ENCODE peak calls at places on chromosomes 12 and 14, in eight cellular contexts. M, V, I, Y, P, A, R and B are unnamed samples.

GRCh38 chr14:52917732-52918131 is 33.1 kb downstream of the FERMT2 start:
- DNase-seq in M (no peak), V (no peak), I (no peak), Y (no peak), P (no peak), A (no peak), R (no peak), B (no peak)

GRCh38 chr14:75342762-75343599 is 64.4 kb downstream of the FOS start:
- DNase-seq in M (no peak), V (no peak), I (no peak), Y (no peak), P (no peak), A (no peak), R (no peak), B (no peak)

GRCh38 chr12:114221136-114221838 is 184.7 kb downstream of the TBX5 start:
- DNase-seq in M (no peak), V (no peak), I (no peak), Y (no peak), P (no peak), A (no peak), R (no peak), B (no peak)

GRCh38 chr12:62983594-62983993 is 48.6 kb upstream of the PPM1H start:
- DNase-seq in M (no peak), V (no peak), I (no peak), Y (no peak), P (peak; percentile 57), A (peak; percentile 58), R (no peak), B (no peak)

GRCh38 chr12:92290881-92291280 is 145.2 kb upstream of the BTG1 start:
- DNase-seq in M (no peak), V (no peak), I (no peak), Y (no peak), P (no peak), A (no peak), R (peak; percentile 64), B (no peak)

GRCh38 chr12:1500095-1500801 is 94.1 kb downstream of the FBXL14 start:
- DNase-seq in M (no peak), V (no peak), I (no peak), Y (peak; percentile 10), P (no peak), A (no peak), R (peak; percentile 81), B (no peak)

GRCh38 chr12:58166643-58167042 is 225.3 kb downstream of the ATP23 start:
- DNase-seq in M (no peak), V (no peak), I (no peak), Y (no peak), P (no peak), A (no peak), R (no peak), B (no peak)

GRCh38 chr12:113244015-113244983 is 23.0 kb downstream of the TPCN1 start:
- DNase-seq in M (no peak), V (peak; percentile 57), I (peak; percentile 71), Y (peak; percentile 86), P (no peak), A (peak; percentile 91), R (no peak), B (peak; percentile 93)

GRCh38 chr14:49972199-49972671 is 79.4 kb downstream of the ARF6 start:
- DNase-seq in M (no peak), V (no peak), I (peak; percentile 42), Y (no peak), P (no peak), A (no peak), R (peak; percentile 74), B (no peak)

GRCh38 chr12:49916129-49916919 is 12.6 kb upstream of the FAIM2 start:
- DNase-seq in M (no peak), V (no peak), I (no peak), Y (no peak), P (no peak), A (no peak), R (no peak), B (no peak)

GRCh38 chr12:8912910-8913309 is 1.4 kb upstream of the PHC1 start:
- DNase-seq in M (no peak), V (no peak), I (no peak), Y (no peak), P (no peak), A (peak; percentile 32), R (no peak), B (no peak)

GRCh38 chr12:53963005-53963404 is 8.3 kb downstream of the HOXC12 start:
- DNase-seq in M (no peak), V (no peak), I (no peak), Y (no peak), P (no peak), A (no peak), R (no peak), B (no peak)

GRCh38 chr12:49346659-49347306 is at the start of gene DNAJC22:
- DNase-seq in M (no peak), V (no peak), I (no peak), Y (no peak), P (no peak), A (peak; percentile 33), R (no peak), B (no peak)

GRCh38 chr12:14948672-14949071 is 10.3 kb upstream of the ERP27 start:
- DNase-seq in M (peak; percentile 81), V (peak; percentile 41), I (peak; percentile 36), Y (no peak), P (no peak), A (no peak), R (peak; percentile 89), B (no peak)

GRCh38 chr14:65948302-65948701 is 535.8 kb downstream of the FUT8 start:
- DNase-seq in M (no peak), V (no peak), I (no peak), Y (no peak), P (peak; percentile 22), A (no peak), R (no peak), B (no peak)

GRCh38 chr12:108323581-108323980 is 15.5 kb downstream of the CMKLR1 start:
- DNase-seq in M (no peak), V (no peak), I (no peak), Y (no peak), P (no peak), A (no peak), R (no peak), B (no peak)

GRCh38 chr14:82757775-82758174 is 1224.1 kb upstream of the SEL1L start:
- DNase-seq in M (no peak), V (no peak), I (no peak), Y (no peak), P (no peak), A (no peak), R (no peak), B (no peak)

GRCh38 chr12:49873361-49873934 is 30.3 kb downstream of the FAIM2 start:
- DNase-seq in M (no peak), V (no peak), I (no peak), Y (no peak), P (no peak), A (peak; percentile 41), R (peak; percentile 42), B (no peak)

GRCh38 chr14:79661762-79662161 is 549.5 kb downstream of the DIO2 start:
- DNase-seq in M (no peak), V (no peak), I (no peak), Y (no peak), P (no peak), A (no peak), R (peak; percentile 56), B (no peak)

DNA sequence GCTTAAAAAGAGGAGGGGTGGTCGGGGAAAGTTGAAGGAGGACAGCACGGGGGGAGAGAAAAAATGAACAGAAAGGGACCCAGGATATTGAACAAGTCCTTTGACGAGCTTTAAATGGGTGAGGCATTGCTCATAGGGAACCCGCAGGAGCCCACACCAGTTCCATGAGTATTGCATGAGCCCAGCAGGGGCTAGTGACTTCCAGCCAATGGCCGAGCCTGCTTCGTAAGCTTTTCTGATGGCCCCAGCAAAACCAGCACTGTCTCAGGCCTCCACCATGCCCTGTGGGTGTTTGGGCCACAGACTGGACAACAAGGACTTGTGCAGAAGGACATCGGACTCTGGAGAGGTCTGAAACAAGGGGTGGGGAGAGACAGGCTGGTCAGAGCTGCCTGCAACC is 109.5 kb downstream of the ZFP36L1 start:
- DNase-seq in M (no peak), V (no peak), I (peak; percentile 20), Y (peak; percentile 29), P (no peak), A (no peak), R (peak; percentile 24), B (no peak)
- H3K27ac ChIP-seq in M (peak overlapping the region; percentile 70), V (peak overlapping the region; percentile 52), I (peak overlapping the region; percentile 57), Y (peak overlapping the region; percentile 61), P (no peak overlapping the region), A (peak overlapping the region; percentile 76), R (peak overlapping the region; percentile 66), B (peak overlapping the region; percentile 61)

GRCh38 chr14:105324871-105325270 is 10.3 kb downstream of the PACS2 start:
- DNase-seq in M (no peak), V (no peak), I (no peak), Y (no peak), P (no peak), A (no peak), R (no peak), B (no peak)
- H3K27ac ChIP-seq in M (no peak overlapping the region), V (no peak overlapping the region), I (no peak overlapping the region), Y (peak overlapping the region; percentile 70), P (no peak overlapping the region), A (peak overlapping the region; percentile 62), R (no peak overlapping the region), B (no peak overlapping the region)

DNA sequence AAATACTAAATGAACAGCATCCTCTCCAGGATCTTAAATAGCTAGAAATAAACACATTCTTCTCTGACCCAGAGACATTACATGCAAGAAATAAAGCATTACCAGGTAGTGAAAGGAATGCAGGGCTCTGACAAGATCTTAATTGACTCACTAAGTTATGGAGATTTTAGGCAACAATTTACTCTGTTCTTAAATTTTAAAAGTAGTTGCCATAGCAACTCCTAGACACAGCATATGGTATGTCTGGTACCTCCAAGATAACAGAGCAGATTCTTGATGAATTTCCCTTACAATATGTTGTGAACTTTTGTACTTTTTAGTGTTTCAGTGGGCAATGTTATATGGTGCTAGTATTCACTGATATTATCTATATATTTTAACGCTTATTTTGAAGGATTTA is 76.7 kb upstream of the G2E3 start:
- DNase-seq in M (no peak), V (no peak), I (no peak), Y (no peak), P (no peak), A (no peak), R (no peak), B (no peak)
- H3K27ac ChIP-seq in M (no peak overlapping the region), V (no peak overlapping the region), I (no peak overlapping the region), Y (no peak overlapping the region), P (no peak overlapping the region), A (no peak overlapping the region), R (no peak overlapping the region), B (no peak overlapping the region)

GRCh38 chr12:10632226-10632625 is 18.8 kb upstream of the MAGOHB start:
- DNase-seq in M (no peak), V (no peak), I (no peak), Y (no peak), P (no peak), A (no peak), R (peak; percentile 31), B (no peak)

GRCh38 chr12:10636611-10637010 is 23.2 kb upstream of the MAGOHB start:
- DNase-seq in M (no peak), V (no peak), I (no peak), Y (no peak), P (no peak), A (peak; percentile 44), R (no peak), B (no peak)

GRCh38 chr12:10636124-10636523 is 22.7 kb upstream of the MAGOHB start:
- DNase-seq in M (no peak), V (no peak), I (no peak), Y (no peak), P (no peak), A (peak; percentile 56), R (no peak), B (no peak)

GRCh38 chr12:10633541-10633940 is 20.1 kb upstream of the MAGOHB start:
- DNase-seq in M (no peak), V (no peak), I (no peak), Y (no peak), P (no peak), A (no peak), R (no peak), B (no peak)

GRCh38 chr12:10634427-10634826 is 21.0 kb upstream of the MAGOHB start:
- DNase-seq in M (no peak), V (no peak), I (no peak), Y (no peak), P (peak; percentile 3), A (no peak), R (peak; percentile 71), B (no peak)
- H3K27ac ChIP-seq in M (no peak overlapping the region), V (no peak overlapping the region), I (no peak overlapping the region), Y (no peak overlapping the region), P (no peak overlapping the region), A (no peak overlapping the region), R (no peak overlapping the region), B (no peak overlapping the region)